ENCODE peak calls at places on chromosomes 7 and 10, in seven cellular contexts. One of them, this sample, is unnamed.

GRCh38 chr7:157961731-157962457 is 625.1 kb downstream of the DNAJB6 start:
- DNase-seq in skeletal muscle cell: no peak
- DNase-seq in IMR-90: no peak
- DNase-seq in activated CD4-positive, alpha-beta T cell treated with anti-CD3 and anti-CD28 coated beads, Interleukin-2, amount 50 U/mL, for 1 hour: no peak
- DNase-seq in astrocyte: no peak
- DNase-seq in H54: no peak
- DNase-seq in HT1080: no peak
- DNase-seq in this sample: no peak

GRCh38 chr7:40211291-40212003 is 76.6 kb downstream of the SUGCT start:
- DNase-seq in skeletal muscle cell: no peak
- DNase-seq in HT1080: no peak
- DNase-seq in astrocyte: peak; percentile 91
- DNase-seq in H54: no peak
- DNase-seq in IMR-90: peak; percentile 29
- DNase-seq in activated CD4-positive, alpha-beta T cell treated with anti-CD3 and anti-CD28 coated beads, Interleukin-2, amount 50 U/mL, for 1 hour: no peak
- DNase-seq in this sample: no peak

GRCh38 chr7:159017741-159018140 is 126.9 kb downstream of the VIPR2 start:
- DNase-seq in astrocyte: no peak
- DNase-seq in HT1080: no peak
- DNase-seq in skeletal muscle cell: no peak
- DNase-seq in IMR-90: no peak
- DNase-seq in activated CD4-positive, alpha-beta T cell treated with anti-CD3 and anti-CD28 coated beads, Interleukin-2, amount 50 U/mL, for 1 hour: no peak
- DNase-seq in H54: no peak
- DNase-seq in this sample: no peak

GRCh38 chr7:64877714-64878610 is 25.1 kb upstream of the ZNF273 start:
- DNase-seq in IMR-90: no peak
- DNase-seq in HT1080: no peak
- DNase-seq in H54: no peak
- DNase-seq in activated CD4-positive, alpha-beta T cell treated with anti-CD3 and anti-CD28 coated beads, Interleukin-2, amount 50 U/mL, for 1 hour: no peak
- DNase-seq in astrocyte: no peak
- DNase-seq in skeletal muscle cell: no peak
- DNase-seq in this sample: peak; percentile 9

GRCh38 chr10:101940916-101941315 is 97.3 kb upstream of the KCNIP2 start:
- DNase-seq in IMR-90: peak; percentile 46
- DNase-seq in astrocyte: peak; percentile 25
- DNase-seq in H54: no peak
- DNase-seq in activated CD4-positive, alpha-beta T cell treated with anti-CD3 and anti-CD28 coated beads, Interleukin-2, amount 50 U/mL, for 1 hour: no peak
- DNase-seq in skeletal muscle cell: no peak
- DNase-seq in HT1080: peak; percentile 29
- DNase-seq in this sample: no peak

GRCh38 chr7:138821912-138822311 is 23.9 kb upstream of the ATP6V0A4 start:
- DNase-seq in IMR-90: no peak
- DNase-seq in HT1080: no peak
- DNase-seq in H54: no peak
- DNase-seq in skeletal muscle cell: no peak
- DNase-seq in astrocyte: no peak
- DNase-seq in activated CD4-positive, alpha-beta T cell treated with anti-CD3 and anti-CD28 coated beads, Interleukin-2, amount 50 U/mL, for 1 hour: no peak
- DNase-seq in this sample: no peak

GRCh38 chr7:73427902-73428696 is 5.5 kb upstream of the FZD9 start:
- DNase-seq in activated CD4-positive, alpha-beta T cell treated with anti-CD3 and anti-CD28 coated beads, Interleukin-2, amount 50 U/mL, for 1 hour: no peak
- DNase-seq in H54: no peak
- DNase-seq in skeletal muscle cell: no peak
- DNase-seq in astrocyte: no peak
- DNase-seq in IMR-90: no peak
- DNase-seq in HT1080: no peak
- DNase-seq in this sample: no peak

GRCh38 chr10:126397640-126398382 is 9.5 kb upstream of the ADAM12 start:
- DNase-seq in skeletal muscle cell: peak; percentile 96
- DNase-seq in H54: peak; percentile 56
- DNase-seq in IMR-90: peak; percentile 98
- DNase-seq in activated CD4-positive, alpha-beta T cell treated with anti-CD3 and anti-CD28 coated beads, Interleukin-2, amount 50 U/mL, for 1 hour: no peak
- DNase-seq in astrocyte: peak; percentile 100
- DNase-seq in HT1080: peak; percentile 98
- DNase-seq in this sample: no peak

GRCh38 chr7:122304604-122304975 is at the start of gene FEZF1:
- DNase-seq in HT1080: no peak
- DNase-seq in IMR-90: no peak
- DNase-seq in H54: no peak
- DNase-seq in skeletal muscle cell: no peak
- DNase-seq in astrocyte: no peak
- DNase-seq in activated CD4-positive, alpha-beta T cell treated with anti-CD3 and anti-CD28 coated beads, Interleukin-2, amount 50 U/mL, for 1 hour: no peak
- DNase-seq in this sample: no peak

GRCh38 chr10:929965-930364 is 1.5 kb downstream of the LARP4B start:
- DNase-seq in H54: no peak
- DNase-seq in skeletal muscle cell: no peak
- DNase-seq in HT1080: no peak
- DNase-seq in IMR-90: no peak
- DNase-seq in activated CD4-positive, alpha-beta T cell treated with anti-CD3 and anti-CD28 coated beads, Interleukin-2, amount 50 U/mL, for 1 hour: no peak
- DNase-seq in astrocyte: no peak
- DNase-seq in this sample: no peak

GRCh38 chr7:108789451-108789850 is 219.8 kb downstream of the DNAJB9 start:
- DNase-seq in astrocyte: no peak
- DNase-seq in IMR-90: no peak
- DNase-seq in H54: no peak
- DNase-seq in activated CD4-positive, alpha-beta T cell treated with anti-CD3 and anti-CD28 coated beads, Interleukin-2, amount 50 U/mL, for 1 hour: no peak
- DNase-seq in skeletal muscle cell: no peak
- DNase-seq in HT1080: no peak
- DNase-seq in this sample: no peak

GRCh38 chr7:149423441-149423970 is 37.4 kb downstream of the ZNF777 start:
- DNase-seq in HT1080: no peak
- DNase-seq in astrocyte: no peak
- DNase-seq in IMR-90: no peak
- DNase-seq in activated CD4-positive, alpha-beta T cell treated with anti-CD3 and anti-CD28 coated beads, Interleukin-2, amount 50 U/mL, for 1 hour: no peak
- DNase-seq in skeletal muscle cell: no peak
- DNase-seq in H54: no peak
- DNase-seq in this sample: no peak

GRCh38 chr10:24983946-24984345 is 31.5 kb upstream of the PRTFDC1 start:
- DNase-seq in IMR-90: no peak
- DNase-seq in skeletal muscle cell: no peak
- DNase-seq in astrocyte: no peak
- DNase-seq in activated CD4-positive, alpha-beta T cell treated with anti-CD3 and anti-CD28 coated beads, Interleukin-2, amount 50 U/mL, for 1 hour: no peak
- DNase-seq in HT1080: no peak
- DNase-seq in H54: no peak
- DNase-seq in this sample: no peak

GRCh38 chr7:105257338-105257737 is 131.4 kb downstream of the SRPK2 start:
- DNase-seq in activated CD4-positive, alpha-beta T cell treated with anti-CD3 and anti-CD28 coated beads, Interleukin-2, amount 50 U/mL, for 1 hour: no peak
- DNase-seq in astrocyte: no peak
- DNase-seq in HT1080: peak; percentile 24
- DNase-seq in skeletal muscle cell: no peak
- DNase-seq in H54: no peak
- DNase-seq in IMR-90: no peak
- DNase-seq in this sample: no peak

GRCh38 chr7:116782177-116782711 is 80.1 kb upstream of the CAPZA2 start:
- DNase-seq in IMR-90: peak; percentile 48
- DNase-seq in activated CD4-positive, alpha-beta T cell treated with anti-CD3 and anti-CD28 coated beads, Interleukin-2, amount 50 U/mL, for 1 hour: no peak
- DNase-seq in skeletal muscle cell: peak; percentile 69
- DNase-seq in astrocyte: peak; percentile 87
- DNase-seq in H54: no peak
- DNase-seq in HT1080: no peak
- DNase-seq in this sample: no peak

GRCh38 chr10:75211007-75211735 is 575 bp downstream of the VDAC2 start:
- DNase-seq in skeletal muscle cell: no peak
- DNase-seq in astrocyte: peak; percentile 60
- DNase-seq in activated CD4-positive, alpha-beta T cell treated with anti-CD3 and anti-CD28 coated beads, Interleukin-2, amount 50 U/mL, for 1 hour: peak; percentile 19
- DNase-seq in IMR-90: peak; percentile 57
- DNase-seq in HT1080: no peak
- DNase-seq in H54: peak; percentile 35
- DNase-seq in this sample: no peak

This sample was measured in GM12892.